ENCODE peak calls at places on chromosomes 3 and 15, in ten cellular contexts. D is upper lobe of left lung, A is left ventricle myocardium inferior, G is right lobe of liver, S is fibroblast of lung, Z is suprapubic skin, T is fibroblast of mammary gland, X is ovary, O is iPS DF 6.9, H is heart left ventricle. E is an unnamed sample.

GRCh38 chr15:31975446-31976229 is 54.7 kb upstream of the CHRNA7 start:
- DNase-seq in S (no peak), Z (no peak), H (no peak), A (no peak), G (no peak), D (peak; percentile 79), X (no peak), T (no peak), O (no peak), E (no peak)

GRCh38 chr3:64122476-64122875 is 99.2 kb upstream of the PSMD6 start:
- DNase-seq in G (no peak), H (peak; percentile 31), D (no peak), Z (no peak), T (no peak), X (no peak), A (peak; percentile 56), S (no peak), O (no peak), E (no peak)

GRCh38 chr15:57640935-57641682 is 49.4 kb downstream of the MYZAP start:
- DNase-seq in H (no peak), X (no peak), A (no peak), Z (no peak), T (peak; percentile 43), D (no peak), S (peak; percentile 13), G (no peak), O (no peak), E (peak; percentile 57)

GRCh38 chr3:128491900-128492352 is 1.1 kb downstream of the GATA2 start:
- DNase-seq in S (peak; percentile 16), A (no peak), O (no peak), Z (no peak), H (no peak), T (no peak), G (no peak), D (peak; percentile 82), X (peak; percentile 39), E (no peak)

GRCh38 chr3:49238274-49239127 is 38.5 kb downstream of the C3orf62 start:
- DNase-seq in Z (peak; percentile 73), X (peak; percentile 61), T (peak; percentile 76), A (no peak), O (no peak), G (no peak), S (peak; percentile 45), H (peak; percentile 39), D (no peak), E (peak; percentile 18)

GRCh38 chr15:67178569-67179210 is 75.8 kb downstream of the AAGAB start:
- DNase-seq in T (peak; percentile 97), O (no peak), A (no peak), G (no peak), D (no peak), X (peak; percentile 76), S (peak; percentile 99), H (no peak), Z (no peak), E (no peak)

GRCh38 chr3:53577486-53577885 is 83.1 kb downstream of the CACNA1D start:
- DNase-seq in A (no peak), H (no peak), O (no peak), T (no peak), G (no peak), S (no peak), Z (no peak), D (no peak), X (no peak), E (no peak)

GRCh38 chr3:9884555-9885165 is 4.6 kb upstream of the CIDEC start:
- DNase-seq in D (no peak), H (no peak), S (peak; percentile 88), O (no peak), G (no peak), T (peak; percentile 96), X (no peak), A (no peak), Z (no peak), E (no peak)

GRCh38 chr15:74422723-74423442 is 10.9 kb downstream of the SEMA7A start:
- DNase-seq in H (no peak), X (no peak), D (no peak), T (peak; percentile 77), A (no peak), S (peak; percentile 77), G (no peak), Z (no peak), O (no peak), E (no peak)

GRCh38 chr3:105130911-105131310 is 235.8 kb upstream of the ALCAM start:
- DNase-seq in T (no peak), S (no peak), A (no peak), Z (no peak), G (no peak), D (no peak), O (no peak), X (no peak), H (no peak), E (no peak)

GRCh38 chr3:136249593-136250225 is 431 bp upstream of the PCCB start:
- DNase-seq in O (no peak), A (no peak), S (no peak), T (no peak), Z (no peak), G (no peak), H (no peak), D (no peak), X (peak; percentile 35), E (no peak)

GRCh38 chr3:136250862-136251460 is 821 bp downstream of the PCCB start:
- DNase-seq in H (peak; percentile 73), D (no peak), A (peak; percentile 67), Z (peak; percentile 73), T (peak; percentile 63), O (no peak), G (peak; percentile 87), S (peak; percentile 64), X (peak; percentile 76), E (no peak)

GRCh38 chr3:136249091-136249490 is 1.0 kb upstream of the PCCB start:
- DNase-seq in Z (no peak), A (no peak), S (no peak), D (no peak), O (no peak), X (no peak), H (no peak), T (no peak), G (no peak), E (no peak)

GRCh38 chr3:136250226-136250861 is at the start of gene PCCB:
- DNase-seq in T (peak; percentile 90), D (peak; percentile 97), Z (peak; percentile 96), A (peak; percentile 94), O (peak; percentile 76), S (peak; percentile 92), G (peak; percentile 98), H (peak; percentile 93), X (peak; percentile 96), E (peak; percentile 92)

GRCh38 chr3:136251511-136251910 is 1.4 kb downstream of the PCCB start:
- DNase-seq in O (no peak), Z (no peak), D (no peak), A (no peak), S (no peak), G (no peak), H (no peak), T (no peak), X (no peak), E (no peak)
- H3K4me3 ChIP-seq in O (no peak overlapping the region), Z (peak overlapping the region; percentile 58), D (no peak overlapping the region), A (peak overlapping the region; percentile 84), S (peak overlapping the region; percentile 76), G (no peak overlapping the region), H (peak overlapping the region; percentile 59), T (peak overlapping the region; percentile 77), X (no peak overlapping the region), E (peak overlapping the region; percentile 84)

GRCh38 chr15:90419738-90420487 is 31.9 kb downstream of the IQGAP1 start:
- DNase-seq in G (no peak), Z (no peak), S (peak; percentile 93), A (no peak), X (no peak), D (no peak), O (no peak), H (no peak), T (peak; percentile 89), E (no peak)
- H3K4me3 ChIP-seq in G (no peak overlapping the region), Z (no peak overlapping the region), S (no peak overlapping the region), A (no peak overlapping the region), X (peak overlapping the region; percentile 9), D (no peak overlapping the region), O (no peak overlapping the region), H (no peak overlapping the region), T (peak overlapping the region; percentile 3), E (no peak overlapping the region)

GRCh38 chr3:45596290-45596791 is 1.8 kb downstream of the LIMD1 start:
- DNase-seq in Z (no peak), T (no peak), X (no peak), O (no peak), S (no peak), D (no peak), H (no peak), G (no peak), A (no peak), E (no peak)

GRCh38 chr3:45597166-45597565 is 2.6 kb downstream of the LIMD1 start:
- DNase-seq in D (no peak), X (no peak), Z (no peak), T (peak; percentile 81), A (no peak), G (no peak), S (peak; percentile 81), O (no peak), H (no peak), E (no peak)

GRCh38 chr3:45593708-45594601 is 596 bp upstream of the LIMD1 start:
- DNase-seq in X (peak; percentile 80), A (peak; percentile 81), H (peak; percentile 84), G (peak; percentile 85), Z (peak; percentile 78), D (peak; percentile 96), O (no peak), S (peak; percentile 70), T (peak; percentile 64), E (peak; percentile 57)

GRCh38 chr3:45597581-45597980 is 3.0 kb downstream of the LIMD1 start:
- DNase-seq in T (no peak), G (no peak), A (no peak), O (no peak), Z (no peak), H (no peak), D (no peak), X (no peak), S (no peak), E (no peak)

DNA sequence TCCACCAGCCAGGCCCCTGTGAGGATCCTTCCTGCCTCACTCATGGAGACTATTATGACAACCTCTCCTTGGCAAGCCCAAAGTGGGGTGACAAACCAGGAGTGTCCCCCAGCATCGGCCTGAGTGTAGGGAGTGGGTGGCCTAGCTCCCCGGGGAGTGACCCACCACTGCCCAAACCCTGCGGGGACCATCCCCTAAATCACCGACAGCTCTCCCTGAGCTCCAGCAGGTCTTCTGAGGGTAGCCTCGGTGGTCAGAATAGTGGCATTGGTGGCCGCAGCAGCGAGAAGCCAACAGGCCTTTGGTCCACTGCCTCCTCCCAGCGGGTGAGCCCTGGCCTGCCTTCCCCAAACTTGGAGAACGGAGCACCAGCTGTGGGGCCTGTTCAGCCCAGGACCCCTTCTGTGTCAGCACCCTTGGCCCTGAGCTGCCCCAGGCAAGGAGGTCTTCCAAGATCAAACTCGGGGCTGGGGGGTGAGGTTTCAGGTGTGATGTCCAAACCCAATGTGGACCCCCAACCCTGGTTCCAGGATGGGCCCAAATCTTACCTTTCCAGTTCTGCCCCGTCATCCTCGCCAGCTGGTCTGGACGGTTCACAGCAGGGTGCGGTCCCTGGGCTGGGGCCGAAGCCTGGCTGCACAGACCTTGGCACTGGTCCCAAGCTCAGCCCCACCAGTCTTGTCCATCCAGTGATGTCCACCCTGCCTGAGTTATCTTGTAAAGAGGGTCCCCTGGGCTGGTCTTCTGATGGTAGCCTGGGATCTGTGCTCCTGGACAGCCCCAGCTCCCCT is 1.0 kb downstream of the LIMD1 start:
- DNase-seq in S (no peak), Z (peak; percentile 71), O (no peak), H (peak; percentile 45), A (peak; percentile 65), T (peak; percentile 59), D (peak; percentile 67), X (peak; percentile 47), G (no peak), E (no peak)
- H3K4me3 ChIP-seq in S (peak overlapping the region; percentile 64), Z (peak overlapping the region; percentile 62), O (no peak overlapping the region), H (peak overlapping the region; percentile 79), A (peak overlapping the region; percentile 85), T (peak overlapping the region; percentile 69), D (peak overlapping the region; percentile 61), X (peak overlapping the region; percentile 56), G (peak overlapping the region; percentile 49), E (peak overlapping the region; percentile 79)

GRCh38 chr3:82363131-82363530 is 601.7 kb upstream of the GBE1 start:
- DNase-seq in D (no peak), S (no peak), X (no peak), O (no peak), H (no peak), Z (no peak), T (no peak), G (no peak), A (no peak), E (no peak)
- H3K4me3 ChIP-seq in D (no peak overlapping the region), S (no peak overlapping the region), X (no peak overlapping the region), O (no peak overlapping the region), H (no peak overlapping the region), Z (no peak overlapping the region), T (no peak overlapping the region), G (no peak overlapping the region), A (no peak overlapping the region), E (no peak overlapping the region)

E was measured in Jurkat, Clone E6-1.